ENCODE peak calls at places on chromosomes 3 and 15, in four cellular contexts. O, I, S and J are unnamed samples.

GRCh38 chr3:189766416-189766815 is 135.2 kb downstream of the TP63 start:
- DNase-seq in O (peak), I (no peak), S (no peak), J (no peak)

GRCh38 chr3:35908366-35909232 is 269.3 kb downstream of the ARPP21 start:
- DNase-seq in O (peak), I (peak), S (no peak), J (peak)

GRCh38 chr15:82064824-82065223 is 19.0 kb upstream of the MEX3B start:
- DNase-seq in O (no peak), I (no peak), S (no peak), J (no peak)

GRCh38 chr3:112464264-112464663 is 35.0 kb downstream of the BTLA start:
- DNase-seq in O (no peak), I (no peak), S (no peak), J (peak)

GRCh38 chr3:101685050-101685400 is 1.5 kb downstream of the RPL24 start:
- DNase-seq in O (peak), I (no peak), S (no peak), J (no peak)

GRCh38 chr3:45110185-45110833 is 35.9 kb downstream of the CDCP1 start:
- DNase-seq in O (no peak), I (no peak), S (peak), J (no peak)

GRCh38 chr3:143443851-143444331 is 324.3 kb downstream of the CHST2 start:
- DNase-seq in O (peak), I (no peak), S (no peak), J (no peak)

GRCh38 chr15:59185725-59186124 is 20.9 kb upstream of the LDHAL6B start:
- DNase-seq in O (no peak), I (no peak), S (no peak), J (no peak)

GRCh38 chr3:27287052-27287451 is 82.1 kb downstream of the NEK10 start:
- DNase-seq in O (no peak), I (no peak), S (no peak), J (no peak)

GRCh38 chr15:78616506-78616905 is 4.3 kb downstream of the CHRNA3 start:
- DNase-seq in O (no peak), I (no peak), S (no peak), J (no peak)

GRCh38 chr15:82858932-82859331 is 49.5 kb downstream of the WHAMM start:
- DNase-seq in O (no peak), I (no peak), S (no peak), J (no peak)

GRCh38 chr3:190038050-190038631 is 82.6 kb downstream of the P3H2 start:
- DNase-seq in O (peak), I (peak), S (no peak), J (no peak)

GRCh38 chr3:50519471-50520089 is 16.1 kb upstream of the CACNA2D2 start:
- DNase-seq in O (peak), I (peak), S (peak), J (peak)

GRCh38 chr3:47250309-47251060 is 32.1 kb downstream of the KIF9 start:
- DNase-seq in O (peak), I (no peak), S (no peak), J (no peak)

GRCh38 chr15:84839714-84840113 is 22.6 kb downstream of the ALPK3 start:
- DNase-seq in O (no peak), I (no peak), S (no peak), J (no peak)

GRCh38 chr3:43243590-43244587 is 42.5 kb upstream of the SNRK start:
- DNase-seq in O (no peak), I (no peak), S (no peak), J (no peak)

GRCh38 chr3:198113219-198114053 is 153.4 kb downstream of the LMLN start:
- DNase-seq in O (peak), I (no peak), S (no peak), J (no peak)

GRCh38 chr3:157533298-157533870 is 30.2 kb upstream of the VEPH1 start:
- DNase-seq in O (peak), I (no peak), S (no peak), J (no peak)

GRCh38 chr15:91257755-91258435 is 157.8 kb downstream of the SV2B start:
- DNase-seq in O (no peak), I (no peak), S (no peak), J (no peak)

GRCh38 chr15:53962646-53963561 is 15.3 kb upstream of the UNC13C start:
- DNase-seq in O (peak), I (peak), S (no peak), J (no peak)

GRCh38 chr3:43194490-43195115 is 88.7 kb upstream of the POMGNT2 start:
- DNase-seq in O (no peak), I (no peak), S (no peak), J (no peak)

GRCh38 chr15:90918835-90919234 is 13.5 kb downstream of the HDDC3 start:
- DNase-seq in O (no peak), I (no peak), S (no peak), J (no peak)

GRCh38 chr15:48507416-48508065 is 138.0 kb downstream of the FBN1 start:
- DNase-seq in O (peak), I (no peak), S (no peak), J (peak)